ENCODE peak calls at places on chromosomes 16 and 17, in ten cellular contexts. J, Q, S, B, Y, E, D, L, O and N are unnamed samples. For H3K4me1, the result is how much of the 10 kb centered on the place peaks cover.

GRCh38 chr17:18961634-18962493 is 9.9 kb downstream of the SLC5A10 start:
- ATAC-seq in L (no peak), B (peak), S (no peak), O (no peak), Y (peak), J (no peak), E (no peak), Q (no peak), D (no peak), N (no peak)

GRCh38 chr16:20385844-20386832 is 18.4 kb downstream of the PDILT start:
- ATAC-seq in L (peak), S (peak), D (peak), Y (peak), J (peak), B (peak), Q (peak), E (peak), O (peak), N (no peak)

GRCh38 chr17:3828151-3828851 is 17.7 kb downstream of the NCBP3 start:
- ATAC-seq in L (no peak), Q (no peak), E (no peak), Y (no peak), O (peak), J (no peak), S (peak), D (peak), B (no peak), N (peak)

GRCh38 chr16:708019-708418 is 2.4 kb upstream of the FBXL16 start:
- ATAC-seq in Y (no peak), E (no peak), L (no peak), O (no peak), D (no peak), B (no peak), Q (no peak), J (no peak), S (no peak), N (no peak)

GRCh38 chr17:47636273-47637030 is 13.3 kb upstream of the KPNB1 start:
- ATAC-seq in O (no peak), J (no peak), L (no peak), B (no peak), Y (no peak), Q (peak), S (no peak), D (no peak), E (no peak), N (no peak)

GRCh38 chr16:63324306-63324705 is 1288.1 kb upstream of the CDH8 start:
- ATAC-seq in O (no peak), S (peak), D (no peak), B (no peak), Q (no peak), J (no peak), Y (no peak), E (no peak), L (no peak), N (no peak)

GRCh38 chr17:9022553-9023388 is 1.5 kb downstream of the NTN1 start:
- ATAC-seq in S (no peak), Q (no peak), E (peak), O (no peak), J (no peak), D (no peak), L (no peak), Y (peak), B (no peak), N (peak)

GRCh38 chr16:4481526-4481925 is 5.3 kb downstream of the HMOX2 start:
- ATAC-seq in O (no peak), J (no peak), S (no peak), Y (no peak), D (no peak), E (no peak), Q (no peak), L (no peak), B (no peak), N (no peak)

GRCh38 chr16:11389631-11390565 is 44.6 kb downstream of the RMI2 start:
- ATAC-seq in D (no peak), O (no peak), J (no peak), Y (no peak), E (no peak), L (no peak), Q (no peak), S (no peak), B (no peak), N (no peak)

GRCh38 chr16:24844101-24845030 is 1.4 kb upstream of the SLC5A11 start:
- ATAC-seq in L (peak), Y (peak), S (no peak), J (no peak), O (no peak), B (peak), Q (no peak), E (no peak), D (peak), N (no peak)

GRCh38 chr16:14041164-14041563 is 30.0 kb upstream of the MRTFB start:
- ATAC-seq in Q (no peak), Y (no peak), O (no peak), S (no peak), J (no peak), D (no peak), L (no peak), B (no peak), E (no peak), N (no peak)

GRCh38 chr17:38906429-38907172 is 18.8 kb upstream of the LASP1NB start:
- ATAC-seq in L (no peak), J (no peak), B (no peak), S (peak), Q (peak), E (peak), O (peak), D (peak), Y (peak), N (peak)

GRCh38 chr16:66872524-66872923 is 7.8 kb upstream of the PDP2 start:
- ATAC-seq in D (no peak), J (no peak), Y (no peak), B (no peak), L (no peak), Q (no peak), O (no peak), S (no peak), E (no peak), N (no peak)

GRCh38 chr17:57600092-57600491 is 145.0 kb downstream of the CCDC182 start:
- ATAC-seq in J (no peak), S (no peak), Q (peak), O (no peak), B (no peak), Y (no peak), E (no peak), D (no peak), L (no peak), N (no peak)

GRCh38 chr17:83173180-83173996 is 94.0 kb downstream of the METRNL start:
- ATAC-seq in Q (peak), E (no peak), B (no peak), D (peak), S (peak), O (no peak), J (no peak), L (no peak), Y (peak), N (no peak)

GRCh38 chr17:30230596-30231125 is 4.8 kb downstream of the SLC6A4 start:
- ATAC-seq in Q (no peak), O (no peak), S (no peak), Y (no peak), E (no peak), L (peak), D (no peak), B (no peak), J (no peak), N (no peak)

GRCh38 chr17:15740570-15741120 is 8.6 kb downstream of the TBC1D26 start:
- ATAC-seq in L (no peak), Y (no peak), Q (no peak), D (no peak), O (no peak), E (no peak), S (no peak), J (no peak), B (no peak), N (no peak)

DNA sequence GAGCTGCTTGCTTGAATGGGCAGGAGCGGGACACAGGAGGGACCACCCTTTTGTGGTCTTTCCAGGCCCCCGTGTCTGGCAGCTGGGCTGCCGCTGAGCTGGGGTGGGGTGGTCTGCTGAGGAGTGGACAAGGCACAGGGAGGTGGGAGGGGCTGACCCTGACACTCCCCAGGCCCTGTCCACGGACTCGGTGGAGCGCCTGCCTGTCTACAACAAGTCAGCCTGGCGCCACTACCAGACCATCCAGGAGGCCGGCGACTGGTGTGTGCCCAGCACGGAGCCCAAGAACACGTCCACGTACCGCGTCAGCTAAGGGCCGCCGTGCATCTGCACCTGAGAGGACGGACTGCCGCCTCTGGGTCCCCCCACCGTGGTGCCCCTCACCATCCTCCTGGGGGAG is 14.6 kb downstream of the PDK2 start:
- ATAC-seq in D (no peak), O (no peak), E (no peak), Y (no peak), Q (no peak), S (no peak), B (no peak), L (no peak), J (no peak), N (no peak)
- H3K4me1 ChIP-seq in D (half or more), O (under half), E (under half), Y (under half), Q (under half), S (under half), B (under half), L (under half), J (under half), N (under half)

DNA sequence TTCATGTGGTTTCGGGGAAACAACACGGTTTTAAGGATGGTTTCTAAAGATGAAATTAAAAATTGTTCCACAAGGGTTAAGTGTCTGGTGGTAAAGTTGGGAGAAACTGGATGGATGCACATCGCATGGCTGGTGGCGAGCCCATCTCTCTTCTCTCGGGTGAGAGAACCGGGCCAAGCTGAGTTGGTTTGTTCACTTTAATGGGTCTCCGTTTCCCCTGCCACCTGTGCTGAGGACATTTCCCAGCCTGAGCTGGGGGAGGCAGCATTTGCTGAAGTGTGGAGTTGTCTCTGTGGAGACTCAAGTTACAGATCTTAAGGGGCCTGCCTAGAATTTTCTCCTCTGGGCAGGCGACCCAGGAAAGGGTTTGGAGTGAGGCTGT is 7.9 kb downstream of the FUS start:
- ATAC-seq in O (no peak), S (no peak), Y (no peak), J (no peak), E (no peak), B (peak), L (peak), Q (no peak), D (no peak), N (no peak)
- TF ChIP-seq POLR2A in O (no peak), S (no peak), Y (no peak), J (no peak), E (no peak), B (peak), L (no peak), Q (no peak), D (no peak), N (no peak)

GRCh38 chr17:76560877-76561221 is 21.0 kb downstream of the PRCD start:
- ATAC-seq in L (no peak), D (no peak), S (no peak), Y (no peak), O (no peak), E (no peak), Q (no peak), B (peak), J (no peak), N (no peak)
- H3K4me3 ChIP-seq in L (peak), D (peak), S (no peak), Y (no peak), O (no peak), E (no peak), Q (no peak), B (peak), J (no peak), N (no peak)

GRCh38 chr17:2797632-2798031 is 1.4 kb downstream of the RAP1GAP2 start:
- ATAC-seq in B (no peak), Q (no peak), D (no peak), L (no peak), Y (no peak), E (no peak), J (no peak), O (no peak), S (peak), N (no peak)
- H3K4me1 ChIP-seq in B (under half), Q (under half), D (under half), L (under half), Y (under half), E (under half), J (under half), O (under half), S (under half), N (under half)

GRCh38 chr17:300881-301280 is 51.7 kb downstream of the RPH3AL start:
- ATAC-seq in O (no peak), J (no peak), S (no peak), E (no peak), D (no peak), L (no peak), Y (no peak), Q (no peak), B (no peak), N (no peak)

GRCh38 chr17:303161-303560 is 49.4 kb downstream of the RPH3AL start:
- ATAC-seq in L (no peak), D (no peak), S (no peak), J (no peak), Q (no peak), B (no peak), E (no peak), Y (no peak), O (no peak), N (no peak)

GRCh38 chr17:304461-304860 is 48.1 kb downstream of the RPH3AL start:
- ATAC-seq in B (no peak), Y (no peak), L (no peak), D (no peak), J (no peak), O (peak), Q (no peak), E (no peak), S (no peak), N (no peak)

GRCh38 chr17:301681-302299 is 50.8 kb downstream of the RPH3AL start:
- ATAC-seq in Y (no peak), B (no peak), S (peak), D (no peak), J (peak), E (no peak), L (no peak), O (no peak), Q (no peak), N (peak)

GRCh38 chr17:302300-302698 is 50.3 kb downstream of the RPH3AL start:
- ATAC-seq in D (no peak), B (no peak), O (no peak), Y (no peak), J (no peak), S (peak), Q (no peak), E (no peak), L (no peak), N (no peak)
- TF ChIP-seq POLR2A in D (no peak), B (no peak), O (no peak), Y (no peak), J (no peak), S (no peak), Q (no peak), E (no peak), L (no peak), N (no peak)